ENCODE peak calls at places on chromosomes 16 and 17, in five cellular contexts. P, Q, N, D and H are unnamed samples.

GRCh38 chr17:12729086-12729485 is 60.2 kb upstream of the ARHGAP44 start:
- DNase-seq in D (no peak), N (no peak), Q (no peak), P (no peak), H (no peak)

GRCh38 chr17:78558181-78558850 is 18.9 kb downstream of the DNAH17 start:
- DNase-seq in P (no peak), Q (no peak), N (no peak), D (no peak), H (no peak)

GRCh38 chr17:46866325-46866724 is 14.9 kb downstream of the WNT9B start:
- DNase-seq in N (no peak), P (no peak), Q (no peak), D (no peak), H (no peak)

GRCh38 chr17:75078097-75079022 is 9.4 kb upstream of the SLC16A5 start:
- DNase-seq in N (no peak), D (no peak), P (no peak), Q (peak), H (no peak)

GRCh38 chr17:66625321-66625767 is 209.6 kb upstream of the CACNG5 start:
- DNase-seq in P (no peak), D (no peak), Q (peak), N (peak), H (peak)

GRCh38 chr17:66557193-66557592 is 254.8 kb downstream of the PRKCA start:
- DNase-seq in N (no peak), D (no peak), P (no peak), Q (no peak), H (no peak)

GRCh38 chr17:19247423-19247822 is 10.3 kb downstream of the EPN2 start:
- DNase-seq in D (no peak), Q (no peak), P (no peak), N (no peak), H (no peak)

GRCh38 chr16:66399930-66400329 is 27.2 kb upstream of the BEAN1 start:
- DNase-seq in Q (no peak), D (no peak), N (no peak), P (no peak), H (no peak)

GRCh38 chr16:57637424-57637823 is 9.0 kb downstream of the ADGRG1 start:
- DNase-seq in P (no peak), N (no peak), Q (peak), D (no peak), H (peak)

GRCh38 chr16:11674001-11674817 is 6.0 kb downstream of the SNN start:
- DNase-seq in P (no peak), D (no peak), N (no peak), Q (no peak), H (no peak)

GRCh38 chr16:49487746-49488145 is 114.1 kb downstream of the C16orf78 start:
- DNase-seq in Q (no peak), D (peak), N (no peak), P (no peak), H (no peak)

GRCh38 chr16:85473909-85474640 is 139.0 kb upstream of the GSE1 start:
- DNase-seq in D (no peak), Q (no peak), P (no peak), N (peak), H (no peak)

GRCh38 chr17:82933911-82934310 is 94.1 kb upstream of the ZNF750 start:
- DNase-seq in D (no peak), Q (no peak), P (no peak), N (no peak), H (no peak)

GRCh38 chr17:80884811-80885210 is 106.8 kb upstream of the CHMP6 start:
- DNase-seq in Q (no peak), D (no peak), N (no peak), P (no peak), H (no peak)

GRCh38 chr16:67393111-67393789 is at the start of gene TPPP3:
- DNase-seq in N (peak), Q (peak), D (peak), P (no peak), H (peak)

GRCh38 chr17:55160501-55160900 is 104.3 kb upstream of the HLF start:
- DNase-seq in N (no peak), P (no peak), D (no peak), Q (no peak), H (no peak)